ENCODE peak calls at places on chromosomes 1 and 21, in nine cellular contexts. U is RWPE1; S is left kidney; V is NCI-H1048; F is T-helper 2 cell; J is cardiac fibroblast; C is naive thymus-derived CD4-positive, alpha-beta T cell; G is activated T-cell treated with anti-CD3 and anti-CD28 coated beads for 1 hour; L is erythroblast. O is an unnamed sample.

GRCh38 chr1:59638172-59638800 is 176.5 kb upstream of the HOOK1 start:
- DNase-seq in U (no peak), S (peak), V (no peak), F (peak), J (peak), C (no peak), G (no peak), L (peak), O (peak)

GRCh38 chr1:225209153-225209552 is 218.7 kb downstream of the LBR start:
- DNase-seq in U (no peak), S (no peak), V (no peak), F (no peak), J (no peak), C (no peak), G (no peak), L (no peak), O (no peak)

GRCh38 chr1:2912424-2912823 is 108.8 kb upstream of the ACTRT2 start:
- DNase-seq in U (no peak), S (no peak), V (no peak), F (no peak), J (no peak), C (no peak), G (no peak), L (no peak), O (no peak)

GRCh38 chr1:156998840-156999239 is 46.7 kb downstream of the ARHGEF11 start:
- DNase-seq in U (no peak), S (no peak), V (no peak), F (no peak), J (no peak), C (no peak), G (no peak), L (no peak), O (no peak)

GRCh38 chr1:165531021-165531420 is 12.8 kb upstream of the LRRC52 start:
- DNase-seq in U (no peak), S (no peak), V (no peak), F (no peak), J (peak), C (no peak), G (no peak), L (no peak), O (no peak)

GRCh38 chr21:37383066-37383465 is 16.5 kb downstream of the DYRK1A start:
- DNase-seq in U (no peak), S (no peak), V (no peak), F (no peak), J (peak), C (no peak), G (no peak), L (peak), O (no peak)

GRCh38 chr1:246506440-246506784 is 667 bp downstream of the SMYD3 start:
- DNase-seq in U (no peak), S (peak), V (no peak), F (peak), J (no peak), C (no peak), G (no peak), L (no peak), O (no peak)

GRCh38 chr21:33011462-33011861 is 14.3 kb upstream of the OLIG2 start:
- DNase-seq in U (peak), S (no peak), V (no peak), F (no peak), J (peak), C (no peak), G (no peak), L (no peak), O (peak)

GRCh38 chr1:41590331-41590730 is 105.8 kb upstream of the EDN2 start:
- DNase-seq in U (no peak), S (no peak), V (no peak), F (no peak), J (no peak), C (no peak), G (no peak), L (no peak), O (no peak)

GRCh38 chr1:14265515-14265914 is 333.0 kb upstream of the KAZN start:
- DNase-seq in U (no peak), S (no peak), V (no peak), F (no peak), J (no peak), C (no peak), G (no peak), L (no peak), O (no peak)

GRCh38 chr1:165928075-165928731 is 100.8 kb downstream of the UCK2 start:
- DNase-seq in U (peak), S (peak), V (peak), F (peak), J (peak), C (no peak), G (peak), L (peak), O (peak)

GRCh38 chr1:201279313-201279712 is 4.0 kb upstream of the PKP1 start:
- DNase-seq in U (no peak), S (no peak), V (no peak), F (no peak), J (peak), C (no peak), G (no peak), L (no peak), O (no peak)

GRCh38 chr1:169321539-169321938 is 46.1 kb downstream of the NME7 start:
- DNase-seq in U (peak), S (no peak), V (no peak), F (no peak), J (peak), C (no peak), G (no peak), L (no peak), O (peak)

GRCh38 chr1:40776236-40777072 is 7.1 kb upstream of the KCNQ4 start:
- DNase-seq in U (no peak), S (no peak), V (no peak), F (no peak), J (no peak), C (no peak), G (no peak), L (peak), O (no peak)

GRCh38 chr1:184445997-184446396 is 59.2 kb downstream of the C1orf21 start:
- DNase-seq in U (no peak), S (no peak), V (no peak), F (no peak), J (no peak), C (no peak), G (no peak), L (no peak), O (no peak)

GRCh38 chr1:7752512-7753417 is 18.3 kb upstream of the VAMP3 start:
- DNase-seq in U (peak), S (peak), V (peak), F (peak), J (peak), C (peak), G (peak), L (peak), O (peak)

GRCh38 chr1:5639323-5639722 is 352.9 kb downstream of the NPHP4 start:
- DNase-seq in U (no peak), S (no peak), V (no peak), F (no peak), J (no peak), C (no peak), G (no peak), L (no peak), O (no peak)

GRCh38 chr1:200874694-200875093 is 1.9 kb downstream of the GPR25 start:
- DNase-seq in U (no peak), S (no peak), V (no peak), F (no peak), J (no peak), C (no peak), G (no peak), L (no peak), O (no peak)

GRCh38 chr21:39625211-39625895 is 12.6 kb downstream of the B3GALT5 start:
- DNase-seq in U (no peak), S (no peak), V (no peak), F (no peak), J (no peak), C (no peak), G (no peak), L (no peak), O (no peak)

GRCh38 chr1:156705321-156705917 is at the start of gene CRABP2:
- DNase-seq in U (no peak), S (peak), V (no peak), F (peak), J (no peak), C (peak), G (no peak), L (no peak), O (no peak)

GRCh38 chr1:13513885-13514546 is at the start of gene LRRC38:
- DNase-seq in U (no peak), S (peak), V (no peak), F (peak), J (no peak), C (no peak), G (no peak), L (no peak), O (no peak)

O was measured in EL.